ENCODE peak calls at places on chromosomes 16 and 17, in ten cellular contexts. O is Panc1, S is prostate gland, U is breast epithelium, B is GM23338, Z is suprapubic skin, N is sigmoid colon, Q is stomach, Y is transverse colon, G is K562. K is an unnamed sample. For H3K4me1, the result is how much of the 10 kb centered on the place peaks cover.

GRCh38 chr16:55737318-55737717 is 81.5 kb downstream of the SLC6A2 start:
- DNase-seq in O (no peak), S (no peak), U (no peak), B (no peak), Z (no peak), N (no peak), Q (no peak), Y (no peak), G (no peak), K (no peak)

GRCh38 chr16:4768549-4769305 is 1.8 kb upstream of the ZNF500 start:
- DNase-seq in O (peak), S (peak), U (peak), B (peak), Z (peak), N (peak), Q (peak), Y (peak), G (peak), K (peak)

GRCh38 chr17:36920032-36921000 is 17.0 kb upstream of the LHX1 start:
- DNase-seq in O (no peak), S (no peak), U (no peak), B (no peak), Z (no peak), N (no peak), Q (no peak), Y (no peak), G (peak), K (no peak)

GRCh38 chr17:75508122-75508719 is 7.1 kb downstream of the CASKIN2 start:
- DNase-seq in O (no peak), S (no peak), U (no peak), B (no peak), Z (no peak), N (no peak), Q (no peak), Y (no peak), G (no peak), K (no peak)

GRCh38 chr17:69577098-69577497 is 162.6 kb downstream of the MAP2K6 start:
- DNase-seq in O (no peak), S (no peak), U (no peak), B (no peak), Z (no peak), N (no peak), Q (no peak), Y (no peak), G (no peak), K (no peak)

GRCh38 chr16:55640714-55641327 is 15.0 kb upstream of the SLC6A2 start:
- DNase-seq in O (no peak), S (no peak), U (no peak), B (no peak), Z (no peak), N (no peak), Q (no peak), Y (no peak), G (no peak), K (no peak)

GRCh38 chr16:2246301-2246885 is 5.0 kb downstream of the ECI1 start:
- DNase-seq in O (no peak), S (no peak), U (no peak), B (no peak), Z (no peak), N (no peak), Q (no peak), Y (no peak), G (no peak), K (no peak)

GRCh38 chr17:77432791-77433190 is 292.0 kb downstream of the SEC14L1 start:
- DNase-seq in O (no peak), S (no peak), U (no peak), B (no peak), Z (no peak), N (no peak), Q (no peak), Y (no peak), G (no peak), K (no peak)

GRCh38 chr16:2992383-2993081 is 12.3 kb upstream of the PKMYT1 start:
- DNase-seq in O (no peak), S (peak), U (peak), B (no peak), Z (no peak), N (no peak), Q (no peak), Y (no peak), G (no peak), K (no peak)

GRCh38 chr17:81419333-81419885 is 24.2 kb downstream of the BAHCC1 start:
- DNase-seq in O (no peak), S (peak), U (peak), B (no peak), Z (no peak), N (peak), Q (peak), Y (peak), G (peak), K (no peak)

GRCh38 chr16:81996664-81997529 is 14.4 kb downstream of the SDR42E1 start:
- DNase-seq in O (no peak), S (no peak), U (no peak), B (peak), Z (no peak), N (no peak), Q (no peak), Y (no peak), G (peak), K (no peak)

GRCh38 chr16:58249388-58249779 is 45.4 kb downstream of the PRSS54 start:
- DNase-seq in O (no peak), S (no peak), U (no peak), B (no peak), Z (no peak), N (no peak), Q (no peak), Y (no peak), G (no peak), K (no peak)
- H3K27ac ChIP-seq in O (peak), S (no peak), U (peak), B (no peak), Z (no peak), N (peak), Q (peak), Y (peak), G (no peak), K (no peak)

GRCh38 chr16:87527055-87527724 is 34.4 kb upstream of the ZCCHC14 start:
- DNase-seq in O (no peak), S (no peak), U (no peak), B (no peak), Z (no peak), N (no peak), Q (no peak), Y (no peak), G (no peak), K (no peak)

GRCh38 chr16:87526238-87526947 is 33.6 kb upstream of the ZCCHC14 start:
- DNase-seq in O (no peak), S (no peak), U (no peak), B (no peak), Z (no peak), N (no peak), Q (no peak), Y (no peak), G (no peak), K (no peak)

GRCh38 chr16:87528690-87529579 is 36.1 kb upstream of the ZCCHC14 start:
- DNase-seq in O (no peak), S (no peak), U (no peak), B (no peak), Z (no peak), N (no peak), Q (no peak), Y (no peak), G (no peak), K (no peak)

GRCh38 chr16:87525352-87525751 is 32.5 kb upstream of the ZCCHC14 start:
- DNase-seq in O (no peak), S (no peak), U (no peak), B (no peak), Z (no peak), N (no peak), Q (no peak), Y (no peak), G (no peak), K (no peak)

GRCh38 chr16:87524407-87524806 is 31.6 kb upstream of the ZCCHC14 start:
- DNase-seq in O (no peak), S (no peak), U (no peak), B (no peak), Z (no peak), N (no peak), Q (no peak), Y (no peak), G (no peak), K (no peak)
- TF ChIP-seq POLR2AphosphoS5 in O (no peak), S (no peak), U (no peak), B (no peak), Z (no peak), N (no peak), Q (no peak), Y (no peak), G (no peak), K (no peak)

GRCh38 chr16:27174007-27174406 is 29.3 kb upstream of the KDM8 start:
- DNase-seq in O (no peak), S (peak), U (no peak), B (no peak), Z (no peak), N (no peak), Q (no peak), Y (peak), G (no peak), K (peak)

GRCh38 chr16:27174798-27175197 is 28.5 kb upstream of the KDM8 start:
- DNase-seq in O (no peak), S (no peak), U (no peak), B (no peak), Z (no peak), N (no peak), Q (no peak), Y (no peak), G (peak), K (no peak)

GRCh38 chr16:27175888-27176287 is 27.4 kb upstream of the KDM8 start:
- DNase-seq in O (no peak), S (no peak), U (no peak), B (peak), Z (no peak), N (no peak), Q (no peak), Y (no peak), G (peak), K (no peak)

GRCh38 chr16:27179500-27180072 is 23.7 kb upstream of the KDM8 start:
- DNase-seq in O (no peak), S (peak), U (peak), B (peak), Z (peak), N (peak), Q (peak), Y (peak), G (peak), K (peak)

DNA sequence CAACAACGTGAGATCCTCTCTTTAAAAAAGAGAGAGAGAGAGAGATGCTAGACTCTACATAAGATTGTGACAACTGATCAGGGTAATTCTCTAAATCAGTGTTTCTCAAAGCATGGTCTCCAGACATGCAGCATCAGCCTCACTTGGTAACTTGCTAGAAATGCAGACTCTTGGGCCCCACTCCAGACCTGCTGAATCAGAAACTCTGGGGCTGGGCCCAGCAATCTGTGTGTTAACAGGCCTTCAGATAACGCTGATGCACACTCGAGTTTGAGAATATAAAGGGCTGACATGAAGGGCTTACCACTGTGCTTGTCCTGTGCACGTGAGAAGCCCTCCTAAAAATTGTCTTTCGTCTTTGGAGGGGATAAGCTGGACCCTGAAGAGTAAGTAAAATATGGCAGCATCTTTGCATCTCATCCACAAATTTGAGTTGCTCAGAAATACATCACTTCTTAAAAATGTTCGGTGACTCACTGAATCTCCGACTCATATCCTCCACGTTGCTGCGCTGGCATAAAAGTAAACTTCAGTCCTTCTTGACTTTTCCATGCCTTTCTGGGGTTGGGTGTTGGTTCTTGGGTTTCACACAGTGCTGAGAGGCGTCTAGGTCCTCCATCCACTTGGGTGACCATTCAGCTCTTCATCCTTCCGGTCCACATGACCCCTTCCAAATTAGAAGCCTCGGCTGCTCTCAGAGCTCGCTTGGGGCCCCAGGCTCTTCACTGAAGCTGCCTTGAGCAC is 26.1 kb upstream of the KDM8 start:
- DNase-seq in O (peak), S (no peak), U (no peak), B (no peak), Z (no peak), N (no peak), Q (no peak), Y (no peak), G (no peak), K (no peak)
- H3K4me1 ChIP-seq in O (under half), S (under half), U (under half), B (under half), Z (under half), N (under half), Q (under half), Y (under half), G (under half), K (under half)

DNA sequence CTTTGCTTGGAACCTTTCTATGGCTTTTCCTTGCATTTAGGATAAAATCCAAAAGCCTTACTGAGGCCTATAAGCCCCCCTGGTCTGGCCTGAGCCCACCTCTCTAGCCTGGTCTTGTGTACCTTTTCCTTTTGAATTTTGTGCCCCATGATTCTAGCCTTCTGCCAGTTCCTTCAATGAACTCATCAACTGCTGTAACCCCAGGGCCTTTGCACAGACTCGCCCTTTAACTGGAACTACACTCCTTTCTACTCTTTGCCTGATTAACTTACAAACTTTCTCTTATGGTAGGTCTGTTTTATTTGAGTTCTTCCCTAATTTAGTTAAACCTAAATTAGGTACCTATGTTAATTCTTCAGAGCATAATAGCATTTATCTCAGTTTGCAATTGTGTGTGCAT is 24.2 kb downstream of the GJD3 start:
- DNase-seq in O (no peak), S (no peak), U (no peak), B (no peak), Z (no peak), N (no peak), Q (no peak), Y (no peak), G (no peak), K (no peak)
- H3K27ac ChIP-seq in O (peak), S (peak), U (peak), B (no peak), Z (peak), N (peak), Q (peak), Y (peak), G (peak), K (peak)

K was measured in spleen.